ENCODE peak calls at places on chromosomes 1 and 21, in nine cellular contexts. Z, N, E, C, V, P, O, B and S are unnamed samples.

GRCh38 chr1:246966502-246966901 is 34.8 kb upstream of the AHCTF1 start:
- DNase-seq in C (no peak), O (no peak), B (no peak), E (no peak), N (no peak), P (no peak), V (no peak), Z (no peak), S (no peak)

GRCh38 chr21:42056996-42057689 is 14.0 kb upstream of the UMODL1 start:
- DNase-seq in B (no peak), E (peak), O (peak), P (no peak), N (peak), V (no peak), C (no peak), Z (peak), S (no peak)

GRCh38 chr1:234154320-234155251 is 218.7 kb upstream of the COA6 start:
- DNase-seq in V (peak), B (peak), E (peak), C (no peak), O (peak), Z (peak), P (no peak), N (peak), S (peak)

GRCh38 chr1:234826352-234826751 is 216.4 kb upstream of the IRF2BP2 start:
- DNase-seq in V (no peak), C (no peak), O (no peak), N (no peak), Z (no peak), B (no peak), P (no peak), E (no peak), S (no peak)

GRCh38 chr21:44644878-44645277 is 1.3 kb upstream of the KRTAP10-11 start:
- DNase-seq in P (no peak), Z (no peak), V (no peak), B (no peak), E (no peak), C (no peak), O (no peak), N (no peak), S (no peak)

GRCh38 chr1:180896161-180896560 is 16.5 kb upstream of the KIAA1614 start:
- DNase-seq in B (no peak), O (no peak), Z (no peak), E (no peak), N (no peak), P (no peak), V (no peak), C (no peak), S (no peak)

GRCh38 chr1:194889310-194889709 is 1702.9 kb upstream of the B3GALT2 start:
- DNase-seq in E (no peak), Z (no peak), C (no peak), O (no peak), P (no peak), N (no peak), B (no peak), V (no peak), S (no peak)

GRCh38 chr1:245197121-245197520 is 42.3 kb downstream of the KIF26B start:
- DNase-seq in O (no peak), C (no peak), E (no peak), B (no peak), P (no peak), V (no peak), N (no peak), Z (no peak), S (no peak)

GRCh38 chr1:117371436-117372151 is 4.3 kb downstream of the MAN1A2 start:
- DNase-seq in N (no peak), Z (no peak), C (no peak), P (no peak), B (no peak), V (no peak), O (peak), E (peak), S (no peak)

GRCh38 chr1:40922969-40923368 is 56.5 kb upstream of the CTPS1 start:
- DNase-seq in P (no peak), Z (no peak), N (no peak), C (no peak), E (no peak), O (no peak), V (no peak), B (no peak), S (no peak)

GRCh38 chr1:98468111-98468717 is 193.3 kb upstream of the SNX7 start:
- DNase-seq in P (no peak), Z (peak), E (peak), B (peak), O (peak), V (no peak), N (peak), C (peak), S (peak)

GRCh38 chr1:229205854-229206253 is 65.1 kb upstream of the RAB4A start:
- DNase-seq in Z (no peak), P (no peak), C (no peak), V (no peak), O (no peak), N (no peak), E (no peak), B (no peak), S (no peak)

GRCh38 chr1:7383671-7384070 is 387.4 kb upstream of the VAMP3 start:
- DNase-seq in N (no peak), B (no peak), E (no peak), V (no peak), C (no peak), P (no peak), O (no peak), Z (no peak), S (no peak)

GRCh38 chr21:37338671-37339526 is 27.7 kb upstream of the DYRK1A start:
- DNase-seq in C (no peak), O (peak), B (peak), Z (peak), V (no peak), N (no peak), P (no peak), E (peak), S (peak)

GRCh38 chr1:113579256-113580018 is 179.8 kb downstream of the PHTF1 start:
- DNase-seq in N (no peak), C (no peak), O (no peak), P (no peak), V (no peak), Z (no peak), B (no peak), E (peak), S (no peak)

GRCh38 chr1:32273389-32274208 is 18.3 kb upstream of the HDAC1 start:
- DNase-seq in V (peak), N (peak), P (peak), Z (no peak), O (no peak), E (no peak), B (no peak), C (peak), S (no peak)

GRCh38 chr1:61285371-61285885 is 203.1 kb downstream of the NFIA start:
- DNase-seq in C (no peak), E (no peak), V (no peak), O (no peak), N (no peak), B (no peak), Z (no peak), P (no peak), S (no peak)

GRCh38 chr21:45528981-45529784 is 13.1 kb downstream of the SLC19A1 start:
- DNase-seq in P (no peak), C (no peak), V (no peak), Z (no peak), E (no peak), B (no peak), N (no peak), O (no peak), S (no peak)

GRCh38 chr21:15604424-15604823 is 125.4 kb upstream of the USP25 start:
- DNase-seq in Z (peak), P (no peak), C (no peak), E (peak), B (no peak), V (no peak), N (no peak), O (peak), S (peak)

GRCh38 chr1:202210370-202210769 is 16.8 kb downstream of the LGR6 start:
- DNase-seq in V (no peak), E (peak), B (no peak), P (no peak), O (peak), N (peak), C (no peak), Z (no peak), S (no peak)

GRCh38 chr1:179871940-179872339 is 5.7 kb downstream of the TOR1AIP2 start:
- DNase-seq in N (no peak), Z (no peak), O (no peak), E (no peak), C (no peak), P (no peak), B (no peak), V (no peak), S (no peak)

GRCh38 chr1:48777219-48777895 is 666 bp upstream of the BEND5 start:
- DNase-seq in N (peak), V (no peak), O (no peak), B (no peak), Z (no peak), P (no peak), C (no peak), E (no peak), S (no peak)

GRCh38 chr1:230735447-230735846 is 11.7 kb upstream of the CAPN9 start:
- DNase-seq in Z (no peak), V (no peak), O (no peak), C (no peak), P (no peak), N (no peak), E (no peak), B (no peak), S (no peak)

GRCh38 chr1:183163311-183163710 is 22.8 kb upstream of the LAMC2 start:
- DNase-seq in E (peak), Z (peak), C (no peak), N (no peak), B (no peak), O (peak), P (no peak), V (no peak), S (peak)

GRCh38 chr1:152459596-152460528 is 45.8 kb upstream of the CRNN start:
- DNase-seq in V (peak), N (peak), C (peak), Z (peak), E (peak), O (peak), P (peak), B (peak), S (peak)

GRCh38 chr1:30857062-30857461 is 51.5 kb downstream of the SDC3 start:
- DNase-seq in C (no peak), V (no peak), E (no peak), B (no peak), O (no peak), Z (no peak), P (no peak), N (no peak), S (no peak)